ENCODE peak calls at places on chromosomes 2 and 18, in five cellular contexts. One of them, this sample, is unnamed.

GRCh38 chr2:121297217-121297830 is 12.3 kb upstream of the TFCP2L1 start:
- DNase-seq in K562: peak; percentile 53
- DNase-seq in GM12878: no peak
- DNase-seq in HepG2: peak; percentile 41
- DNase-seq in H1: no peak
- DNase-seq in this sample: peak; percentile 42

GRCh38 chr18:27447530-27447929 is 262.4 kb upstream of the CHST9 start:
- DNase-seq in K562: no peak
- DNase-seq in GM12878: no peak
- DNase-seq in HepG2: no peak
- DNase-seq in H1: no peak
- DNase-seq in this sample: no peak

GRCh38 chr2:9752441-9753275 is 90.6 kb upstream of the TAF1B start:
- DNase-seq in K562: peak; percentile 65
- DNase-seq in GM12878: no peak
- DNase-seq in HepG2: peak; percentile 23
- DNase-seq in H1: no peak
- DNase-seq in this sample: peak; percentile 81

GRCh38 chr2:200635251-200635650 is 49.4 kb downstream of the AOX1 start:
- DNase-seq in K562: no peak
- DNase-seq in GM12878: no peak
- DNase-seq in HepG2: no peak
- DNase-seq in H1: no peak
- DNase-seq in this sample: no peak

GRCh38 chr2:112758701-112759100 is 5.7 kb downstream of the CKAP2L start:
- DNase-seq in K562: no peak
- DNase-seq in GM12878: no peak
- DNase-seq in HepG2: no peak
- DNase-seq in H1: no peak
- DNase-seq in this sample: no peak

GRCh38 chr2:151999058-151999457 is 99.8 kb downstream of the CACNB4 start:
- DNase-seq in K562: peak; percentile 88
- DNase-seq in GM12878: no peak
- DNase-seq in HepG2: peak; percentile 77
- DNase-seq in H1: peak; percentile 79
- DNase-seq in this sample: peak; percentile 62

GRCh38 chr2:161486111-161486510 is 70.0 kb downstream of the TBR1 start:
- DNase-seq in K562: no peak
- DNase-seq in GM12878: no peak
- DNase-seq in HepG2: no peak
- DNase-seq in H1: no peak
- DNase-seq in this sample: no peak

GRCh38 chr18:24463233-24463775 is 2.9 kb downstream of the HRH4 start:
- DNase-seq in K562: no peak
- DNase-seq in GM12878: no peak
- DNase-seq in HepG2: no peak
- DNase-seq in H1: no peak
- DNase-seq in this sample: no peak

GRCh38 chr2:238288650-238289573 is 502 bp upstream of the PER2 start:
- DNase-seq in K562: peak; percentile 87
- DNase-seq in GM12878: peak; percentile 92
- DNase-seq in HepG2: peak; percentile 99
- DNase-seq in H1: peak; percentile 98
- DNase-seq in this sample: peak; percentile 97

GRCh38 chr2:23905155-23905554 is 21.8 kb downstream of the ATAD2B start:
- DNase-seq in K562: no peak
- DNase-seq in GM12878: no peak
- DNase-seq in HepG2: peak; percentile 17
- DNase-seq in H1: no peak
- DNase-seq in this sample: no peak

GRCh38 chr2:12317853-12318426 is 398.8 kb upstream of the TRIB2 start:
- DNase-seq in K562: no peak
- DNase-seq in GM12878: no peak
- DNase-seq in HepG2: no peak
- DNase-seq in H1: no peak
- DNase-seq in this sample: no peak

GRCh38 chr2:108630567-108631405 is 88.5 kb upstream of the RANBP2 start:
- DNase-seq in K562: no peak
- DNase-seq in GM12878: no peak
- DNase-seq in HepG2: no peak
- DNase-seq in H1: no peak
- DNase-seq in this sample: no peak

GRCh38 chr2:72605836-72606442 is 219.9 kb downstream of the EXOC6B start:
- DNase-seq in K562: peak; percentile 11
- DNase-seq in GM12878: no peak
- DNase-seq in HepG2: peak; percentile 17
- DNase-seq in H1: no peak
- DNase-seq in this sample: no peak

GRCh38 chr18:38241736-38242135 is 676.1 kb upstream of the CELF4 start:
- DNase-seq in K562: no peak
- DNase-seq in GM12878: no peak
- DNase-seq in HepG2: no peak
- DNase-seq in H1: no peak
- DNase-seq in this sample: no peak

GRCh38 chr2:86254576-86255538 is 55.6 kb downstream of the MRPL35 start:
- DNase-seq in K562: no peak
- DNase-seq in GM12878: no peak
- DNase-seq in HepG2: no peak
- DNase-seq in H1: no peak
- DNase-seq in this sample: no peak

GRCh38 chr2:9803023-9803805 is 40.1 kb upstream of the TAF1B start:
- DNase-seq in K562: no peak
- DNase-seq in GM12878: no peak
- DNase-seq in HepG2: no peak
- DNase-seq in H1: no peak
- DNase-seq in this sample: no peak

GRCh38 chr2:135874966-135875365 is 1.3 kb downstream of the MCM6 start:
- DNase-seq in K562: no peak
- DNase-seq in GM12878: no peak
- DNase-seq in HepG2: no peak
- DNase-seq in H1: no peak
- DNase-seq in this sample: no peak

GRCh38 chr18:68484241-68484640 is 230.7 kb downstream of the TMX3 start:
- DNase-seq in K562: no peak
- DNase-seq in GM12878: no peak
- DNase-seq in HepG2: no peak
- DNase-seq in H1: no peak
- DNase-seq in this sample: no peak

GRCh38 chr2:207202645-207203044 is 36.9 kb upstream of the KLF7 start:
- DNase-seq in K562: no peak
- DNase-seq in GM12878: no peak
- DNase-seq in HepG2: peak; percentile 28
- DNase-seq in H1: peak; percentile 64
- DNase-seq in this sample: peak; percentile 4

GRCh38 chr2:101762451-101763171 is 65.1 kb downstream of the MAP4K4 start:
- DNase-seq in K562: no peak
- DNase-seq in GM12878: no peak
- DNase-seq in HepG2: no peak
- DNase-seq in H1: no peak
- DNase-seq in this sample: no peak

GRCh38 chr18:21439453-21439852 is 161.1 kb downstream of the ESCO1 start:
- DNase-seq in K562: no peak
- DNase-seq in GM12878: no peak
- DNase-seq in HepG2: peak; percentile 15
- DNase-seq in H1: no peak
- DNase-seq in this sample: no peak

GRCh38 chr2:44135771-44136170 is 32.9 kb upstream of the PPM1B start:
- DNase-seq in K562: no peak
- DNase-seq in GM12878: no peak
- DNase-seq in HepG2: no peak
- DNase-seq in H1: no peak
- DNase-seq in this sample: no peak

GRCh38 chr18:68721681-68722583 is 7.0 kb upstream of the TMX3 start:
- DNase-seq in K562: no peak
- DNase-seq in GM12878: peak; percentile 30
- DNase-seq in HepG2: no peak
- DNase-seq in H1: no peak
- DNase-seq in this sample: no peak

GRCh38 chr18:49733321-49733720 is 80.0 kb downstream of the ACAA2 start:
- DNase-seq in K562: no peak
- DNase-seq in GM12878: no peak
- DNase-seq in HepG2: no peak
- DNase-seq in H1: no peak
- DNase-seq in this sample: no peak

GRCh38 chr2:55838653-55839052 is 84.9 kb downstream of the EFEMP1 start:
- DNase-seq in K562: no peak
- DNase-seq in GM12878: no peak
- DNase-seq in HepG2: no peak
- DNase-seq in H1: no peak
- DNase-seq in this sample: no peak

GRCh38 chr2:40155728-40156127 is 296.2 kb downstream of the SLC8A1 start:
- DNase-seq in K562: no peak
- DNase-seq in GM12878: no peak
- DNase-seq in HepG2: no peak
- DNase-seq in H1: no peak
- DNase-seq in this sample: no peak

GRCh38 chr2:120760446-120761135 is 24.9 kb downstream of the GLI2 start:
- DNase-seq in K562: no peak
- DNase-seq in GM12878: no peak
- DNase-seq in HepG2: no peak
- DNase-seq in H1: no peak
- DNase-seq in this sample: no peak

GRCh38 chr18:69958422-69958821 is 10.7 kb upstream of the CD226 start:
- DNase-seq in K562: no peak
- DNase-seq in GM12878: no peak
- DNase-seq in HepG2: no peak
- DNase-seq in H1: no peak
- DNase-seq in this sample: no peak

DNA sequence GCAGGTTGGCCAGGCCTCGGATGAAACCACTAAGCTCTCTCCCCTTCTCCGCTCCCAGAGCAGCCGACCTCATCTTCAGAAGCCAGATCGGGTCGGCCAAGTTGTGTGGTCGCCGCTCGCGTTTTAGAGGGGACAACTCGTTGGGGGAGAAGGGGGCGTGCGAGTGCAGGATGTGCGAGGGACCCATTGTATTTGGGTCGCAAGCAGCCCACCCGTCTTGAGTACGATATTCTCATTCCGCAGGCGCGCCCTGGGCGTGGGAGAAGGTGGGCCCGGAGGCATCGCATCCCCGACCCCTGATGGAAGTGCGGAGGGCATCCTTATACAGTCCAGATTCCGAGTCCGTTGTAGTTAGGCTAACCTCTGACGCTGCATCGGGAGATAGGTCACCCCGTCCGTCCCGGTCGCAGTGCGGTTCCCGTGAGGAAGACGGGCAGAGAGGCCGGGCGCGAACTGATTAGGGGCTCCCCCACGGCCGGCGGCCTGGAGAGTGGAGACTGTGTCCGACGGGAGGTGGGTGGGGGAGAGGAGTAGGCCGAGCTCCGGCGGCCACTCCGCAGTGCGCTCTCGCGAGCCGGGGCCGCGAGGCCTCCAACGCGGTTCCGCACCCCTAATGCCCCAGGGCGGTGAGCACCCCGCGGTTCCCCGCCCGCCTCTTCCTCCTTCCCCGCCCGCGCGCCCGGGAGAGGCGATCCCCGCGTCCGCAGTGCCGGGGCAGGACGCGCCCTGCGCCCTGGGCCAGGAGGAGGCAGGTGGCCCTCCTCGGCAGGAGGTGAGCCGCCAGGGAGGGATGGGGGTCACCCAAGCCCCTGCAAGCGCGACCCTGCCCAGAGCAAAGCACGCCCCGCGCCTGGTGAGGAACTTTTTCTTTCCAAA is 1.6 kb upstream of the SP5 start:
- DNase-seq in K562: no peak
- DNase-seq in GM12878: no peak
- DNase-seq in HepG2: peak; percentile 26
- DNase-seq in H1: peak; percentile 67
- DNase-seq in this sample: no peak
- TF ChIP-seq EZH2 in K562: no peak
- TF ChIP-seq EZH2 in GM12878: no peak
- TF ChIP-seq EZH2 in HepG2: no peak
- TF ChIP-seq EZH2 in H1: peak; percentile 84
- TF ChIP-seq EZH2 in this sample: no peak

DNA sequence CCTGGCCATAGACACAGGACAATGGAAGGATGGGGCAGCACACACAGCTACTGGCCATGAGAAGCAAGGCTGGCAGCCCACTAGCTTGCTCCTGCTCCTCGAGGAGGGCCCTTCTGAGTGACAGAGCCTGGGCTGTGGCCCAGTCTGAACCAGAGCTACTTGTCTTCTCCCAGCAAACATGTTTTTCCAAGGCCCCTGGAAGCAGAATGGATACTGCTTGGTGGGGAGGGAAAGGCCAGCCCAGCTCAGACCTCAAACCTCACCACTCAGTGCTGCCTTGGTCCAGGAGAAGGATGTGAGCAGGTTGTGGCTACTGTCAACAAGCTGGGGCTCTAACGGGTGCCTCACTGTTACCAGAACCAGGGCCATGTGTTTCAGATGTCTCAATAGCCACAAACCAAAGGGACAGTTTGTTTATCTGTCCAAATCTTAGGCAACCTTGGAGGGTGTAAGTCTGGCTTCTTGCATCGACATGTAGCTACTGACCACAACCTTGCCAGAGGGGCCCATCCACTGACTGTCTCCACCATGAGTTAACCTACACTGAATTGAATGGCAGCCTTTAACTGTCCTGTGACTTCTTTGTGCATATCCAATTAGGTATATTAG is 98.6 kb downstream of the TGFA start:
- DNase-seq in K562: no peak
- DNase-seq in GM12878: no peak
- DNase-seq in HepG2: no peak
- DNase-seq in H1: no peak
- DNase-seq in this sample: no peak
- TF ChIP-seq CEBPB in K562: no peak
- TF ChIP-seq CEBPB in GM12878: no peak
- TF ChIP-seq CEBPB in HepG2: no peak
- TF ChIP-seq CEBPB in H1: no peak
- TF ChIP-seq CEBPB in this sample: no peak

GRCh38 chr2:31580321-31581117 is at the start of gene SRD5A2:
- DNase-seq in K562: no peak
- DNase-seq in GM12878: no peak
- DNase-seq in HepG2: no peak
- DNase-seq in H1: peak; percentile 75
- DNase-seq in this sample: no peak
- TF ChIP-seq EZH2 in K562: no peak
- TF ChIP-seq EZH2 in GM12878: no peak
- TF ChIP-seq EZH2 in HepG2: no peak
- TF ChIP-seq EZH2 in H1: peak; percentile 80
- TF ChIP-seq EZH2 in this sample: no peak

DNA sequence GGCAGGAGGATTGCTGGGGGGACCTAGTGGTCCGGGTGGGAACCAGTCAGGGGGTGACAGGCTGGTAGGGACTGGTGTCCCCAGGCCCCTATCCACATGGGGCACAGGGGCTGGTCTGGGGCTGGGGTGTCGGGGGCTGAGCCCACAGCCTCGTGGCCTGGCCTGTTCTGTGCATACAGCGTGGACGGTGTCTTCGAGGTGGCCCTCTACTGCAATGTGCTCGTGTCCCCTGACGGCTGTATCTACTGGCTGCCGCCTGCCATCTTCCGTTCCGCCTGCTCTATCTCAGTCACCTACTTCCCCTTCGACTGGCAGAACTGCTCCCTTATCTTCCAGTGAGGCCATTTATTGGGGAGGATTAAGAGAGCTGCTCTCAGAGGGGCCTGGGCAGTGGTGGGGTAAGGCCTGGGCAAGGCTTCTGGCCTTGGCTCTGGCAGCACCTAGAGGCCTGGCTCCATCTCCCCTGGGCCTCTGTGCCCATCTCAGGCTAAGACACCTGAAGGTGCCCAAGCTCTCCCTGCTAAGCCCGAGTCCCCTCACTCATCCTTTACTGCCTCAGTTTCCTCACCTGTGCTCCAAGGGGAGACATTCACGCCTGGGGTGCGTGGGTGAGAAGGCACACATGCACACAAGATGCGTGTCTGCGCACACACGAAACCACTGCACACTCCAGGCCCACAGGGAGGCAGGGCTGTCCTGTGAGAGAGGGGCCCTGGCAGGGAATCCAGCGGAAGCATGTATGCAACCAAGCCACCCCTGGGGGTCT is 1.9 kb downstream of the CHRNG start:
- DNase-seq in K562: no peak
- DNase-seq in GM12878: no peak
- DNase-seq in HepG2: no peak
- DNase-seq in H1: peak; percentile 47
- DNase-seq in this sample: no peak
- TF ChIP-seq CEBPB in K562: no peak
- TF ChIP-seq CEBPB in GM12878: no peak
- TF ChIP-seq CEBPB in HepG2: no peak
- TF ChIP-seq CEBPB in H1: no peak
- TF ChIP-seq CEBPB in this sample: no peak

This sample was measured in HCT116.